ENCODE peak calls at places on chromosomes 3 and 15, in nine cellular contexts. One of them, this sample, is unnamed.

GRCh38 chr3:10464068-10464434 is 41.3 kb downstream of the ATP2B2 start:
- DNase-seq in nephron progenitor cell: no peak
- DNase-seq in GM13976: no peak
- DNase-seq in psoas muscle: peak
- DNase-seq in GM10248: no peak
- DNase-seq in breast epithelium: no peak
- DNase-seq in WTC11: no peak
- DNase-seq in tibial artery: no peak
- DNase-seq in HFFc6: no peak
- DNase-seq in this sample: no peak

GRCh38 chr3:178583963-178584575 is 47.8 kb downstream of the KCNMB2 start:
- DNase-seq in GM10248: no peak
- DNase-seq in WTC11: no peak
- DNase-seq in breast epithelium: no peak
- DNase-seq in nephron progenitor cell: no peak
- DNase-seq in GM13976: no peak
- DNase-seq in HFFc6: no peak
- DNase-seq in tibial artery: no peak
- DNase-seq in psoas muscle: no peak
- DNase-seq in this sample: no peak

GRCh38 chr15:92082217-92082843 is 228.8 kb downstream of the SLCO3A1 start:
- DNase-seq in nephron progenitor cell: peak
- DNase-seq in psoas muscle: peak
- DNase-seq in tibial artery: no peak
- DNase-seq in breast epithelium: no peak
- DNase-seq in GM13976: peak
- DNase-seq in WTC11: peak
- DNase-seq in HFFc6: peak
- DNase-seq in GM10248: peak
- DNase-seq in this sample: peak

GRCh38 chr3:149539491-149539890 is 65.0 kb downstream of the TM4SF4 start:
- DNase-seq in HFFc6: no peak
- DNase-seq in nephron progenitor cell: no peak
- DNase-seq in tibial artery: no peak
- DNase-seq in WTC11: no peak
- DNase-seq in GM10248: no peak
- DNase-seq in GM13976: no peak
- DNase-seq in breast epithelium: no peak
- DNase-seq in psoas muscle: no peak
- DNase-seq in this sample: no peak

GRCh38 chr15:60936186-60936585 is 292.9 kb downstream of the RORA start:
- DNase-seq in HFFc6: no peak
- DNase-seq in psoas muscle: no peak
- DNase-seq in tibial artery: no peak
- DNase-seq in GM13976: no peak
- DNase-seq in GM10248: no peak
- DNase-seq in WTC11: no peak
- DNase-seq in nephron progenitor cell: no peak
- DNase-seq in breast epithelium: no peak
- DNase-seq in this sample: no peak

GRCh38 chr15:81296673-81297072 is 27.3 kb downstream of the STARD5 start:
- DNase-seq in tibial artery: peak
- DNase-seq in breast epithelium: peak
- DNase-seq in WTC11: no peak
- DNase-seq in HFFc6: no peak
- DNase-seq in psoas muscle: peak
- DNase-seq in GM10248: peak
- DNase-seq in GM13976: peak
- DNase-seq in nephron progenitor cell: no peak
- DNase-seq in this sample: peak

GRCh38 chr15:65377105-65377975 is 462 bp downstream of the IGDCC3 start:
- DNase-seq in nephron progenitor cell: peak
- DNase-seq in tibial artery: no peak
- DNase-seq in GM10248: no peak
- DNase-seq in psoas muscle: no peak
- DNase-seq in HFFc6: no peak
- DNase-seq in breast epithelium: no peak
- DNase-seq in WTC11: peak
- DNase-seq in GM13976: peak
- DNase-seq in this sample: no peak

GRCh38 chr15:26875476-26875850 is 8.6 kb downstream of the GABRA5 start:
- DNase-seq in psoas muscle: no peak
- DNase-seq in tibial artery: no peak
- DNase-seq in WTC11: no peak
- DNase-seq in GM10248: no peak
- DNase-seq in GM13976: no peak
- DNase-seq in nephron progenitor cell: no peak
- DNase-seq in breast epithelium: no peak
- DNase-seq in HFFc6: no peak
- DNase-seq in this sample: no peak

GRCh38 chr3:38637906-38638305 is 11.6 kb downstream of the SCN5A start:
- DNase-seq in breast epithelium: no peak
- DNase-seq in WTC11: no peak
- DNase-seq in HFFc6: no peak
- DNase-seq in tibial artery: no peak
- DNase-seq in GM10248: no peak
- DNase-seq in psoas muscle: no peak
- DNase-seq in GM13976: no peak
- DNase-seq in nephron progenitor cell: no peak
- DNase-seq in this sample: no peak

GRCh38 chr3:139520028-139520737 is 19.4 kb downstream of the RBP1 start:
- DNase-seq in breast epithelium: no peak
- DNase-seq in WTC11: peak
- DNase-seq in psoas muscle: peak
- DNase-seq in GM10248: peak
- DNase-seq in tibial artery: no peak
- DNase-seq in HFFc6: no peak
- DNase-seq in GM13976: peak
- DNase-seq in nephron progenitor cell: no peak
- DNase-seq in this sample: peak

GRCh38 chr15:46309914-46310313 is 675.1 kb downstream of the SQOR start:
- DNase-seq in WTC11: peak
- DNase-seq in tibial artery: no peak
- DNase-seq in psoas muscle: no peak
- DNase-seq in nephron progenitor cell: peak
- DNase-seq in GM10248: no peak
- DNase-seq in breast epithelium: no peak
- DNase-seq in GM13976: no peak
- DNase-seq in HFFc6: no peak
- DNase-seq in this sample: no peak

GRCh38 chr15:46315540-46315939 is 680.7 kb downstream of the SQOR start:
- DNase-seq in WTC11: no peak
- DNase-seq in GM10248: no peak
- DNase-seq in breast epithelium: no peak
- DNase-seq in HFFc6: no peak
- DNase-seq in psoas muscle: no peak
- DNase-seq in GM13976: no peak
- DNase-seq in nephron progenitor cell: no peak
- DNase-seq in tibial artery: no peak
- DNase-seq in this sample: no peak

GRCh38 chr15:46316024-46316423 is 681.2 kb downstream of the SQOR start:
- DNase-seq in GM10248: no peak
- DNase-seq in breast epithelium: no peak
- DNase-seq in HFFc6: no peak
- DNase-seq in psoas muscle: no peak
- DNase-seq in GM13976: no peak
- DNase-seq in tibial artery: no peak
- DNase-seq in nephron progenitor cell: no peak
- DNase-seq in WTC11: no peak
- DNase-seq in this sample: no peak

DNA sequence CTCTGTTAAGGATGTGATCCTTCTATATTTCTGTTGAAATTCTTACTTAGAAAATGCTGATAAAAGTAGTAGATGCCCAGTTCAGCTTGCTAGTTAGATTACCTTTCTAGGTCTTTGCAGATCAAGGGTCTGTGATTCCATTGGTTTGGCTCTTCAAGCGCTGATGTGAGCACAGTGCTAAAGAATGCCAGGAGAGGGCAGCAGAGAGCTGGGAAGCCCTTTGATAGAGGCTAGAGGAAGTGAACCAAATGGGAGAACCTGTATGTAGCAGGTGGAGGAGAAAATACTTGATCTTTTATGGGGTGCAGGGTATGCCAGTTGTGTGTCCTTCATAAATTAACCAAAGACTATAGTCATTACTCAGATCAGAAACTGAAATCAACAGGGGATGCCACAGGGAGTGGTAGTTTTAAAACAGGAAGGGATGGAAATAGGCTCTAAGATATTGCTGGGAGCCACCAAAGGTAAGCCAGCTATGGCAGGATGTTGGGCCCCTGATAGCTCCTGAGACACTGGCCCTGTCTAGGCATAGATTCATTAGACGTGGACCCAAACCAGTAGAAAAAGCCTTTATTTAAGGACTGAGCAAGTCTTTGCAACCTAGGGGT is 677.4 kb downstream of the SQOR start:
- DNase-seq in nephron progenitor cell: peak
- DNase-seq in GM13976: peak
- DNase-seq in breast epithelium: peak
- DNase-seq in GM10248: peak
- DNase-seq in HFFc6: peak
- DNase-seq in psoas muscle: no peak
- DNase-seq in WTC11: peak
- DNase-seq in tibial artery: peak
- DNase-seq in this sample: peak
- TF ChIP-seq CTCF in nephron progenitor cell: peak
- TF ChIP-seq CTCF in GM13976: peak
- TF ChIP-seq CTCF in breast epithelium: peak
- TF ChIP-seq CTCF in GM10248: peak
- TF ChIP-seq CTCF in HFFc6: peak
- TF ChIP-seq CTCF in psoas muscle: peak
- TF ChIP-seq CTCF in WTC11: peak
- TF ChIP-seq CTCF in tibial artery: peak
- TF ChIP-seq CTCF in this sample: peak

GRCh38 chr15:75202251-75203016 is 752 bp downstream of the C15orf39 start:
- DNase-seq in WTC11: peak
- DNase-seq in nephron progenitor cell: peak
- DNase-seq in tibial artery: peak
- DNase-seq in GM10248: peak
- DNase-seq in breast epithelium: peak
- DNase-seq in psoas muscle: peak
- DNase-seq in GM13976: peak
- DNase-seq in HFFc6: peak
- DNase-seq in this sample: peak
- TF ChIP-seq CTCF in WTC11: no peak
- TF ChIP-seq CTCF in nephron progenitor cell: peak
- TF ChIP-seq CTCF in tibial artery: no peak
- TF ChIP-seq CTCF in GM10248: peak
- TF ChIP-seq CTCF in breast epithelium: peak
- TF ChIP-seq CTCF in psoas muscle: no peak
- TF ChIP-seq CTCF in GM13976: no peak
- TF ChIP-seq CTCF in HFFc6: peak
- TF ChIP-seq CTCF in this sample: no peak

GRCh38 chr3:142888484-142889262 is at the start of gene PCOLCE2:
- DNase-seq in tibial artery: peak
- DNase-seq in nephron progenitor cell: peak
- DNase-seq in WTC11: peak
- DNase-seq in psoas muscle: peak
- DNase-seq in GM10248: peak
- DNase-seq in breast epithelium: no peak
- DNase-seq in GM13976: peak
- DNase-seq in HFFc6: no peak
- DNase-seq in this sample: peak

GRCh38 chr3:142889263-142890014 is 556 bp upstream of the PCOLCE2 start:
- DNase-seq in WTC11: no peak
- DNase-seq in GM13976: no peak
- DNase-seq in nephron progenitor cell: no peak
- DNase-seq in GM10248: no peak
- DNase-seq in tibial artery: no peak
- DNase-seq in HFFc6: no peak
- DNase-seq in psoas muscle: no peak
- DNase-seq in breast epithelium: no peak
- DNase-seq in this sample: no peak

GRCh38 chr3:142888099-142888483 is 792 bp downstream of the PCOLCE2 start:
- DNase-seq in WTC11: no peak
- DNase-seq in nephron progenitor cell: no peak
- DNase-seq in tibial artery: peak
- DNase-seq in GM13976: no peak
- DNase-seq in GM10248: no peak
- DNase-seq in psoas muscle: peak
- DNase-seq in breast epithelium: no peak
- DNase-seq in HFFc6: no peak
- DNase-seq in this sample: no peak

GRCh38 chr3:142886021-142886420 is 2.9 kb downstream of the PCOLCE2 start:
- DNase-seq in psoas muscle: no peak
- DNase-seq in tibial artery: no peak
- DNase-seq in breast epithelium: no peak
- DNase-seq in HFFc6: no peak
- DNase-seq in WTC11: no peak
- DNase-seq in GM10248: no peak
- DNase-seq in GM13976: no peak
- DNase-seq in nephron progenitor cell: no peak
- DNase-seq in this sample: no peak

GRCh38 chr3:142886938-142887337 is 1.9 kb downstream of the PCOLCE2 start:
- DNase-seq in HFFc6: peak
- DNase-seq in WTC11: no peak
- DNase-seq in psoas muscle: no peak
- DNase-seq in nephron progenitor cell: no peak
- DNase-seq in tibial artery: no peak
- DNase-seq in breast epithelium: no peak
- DNase-seq in GM13976: no peak
- DNase-seq in GM10248: no peak
- DNase-seq in this sample: no peak
- TF ChIP-seq CTCF in HFFc6: no peak
- TF ChIP-seq CTCF in WTC11: no peak
- TF ChIP-seq CTCF in psoas muscle: no peak
- TF ChIP-seq CTCF in nephron progenitor cell: no peak
- TF ChIP-seq CTCF in tibial artery: no peak
- TF ChIP-seq CTCF in breast epithelium: no peak
- TF ChIP-seq CTCF in GM13976: no peak
- TF ChIP-seq CTCF in GM10248: no peak
- TF ChIP-seq CTCF in this sample: no peak

GRCh38 chr3:196320110-196320509 is 2.1 kb upstream of the DYNLT2B start:
- DNase-seq in GM10248: no peak
- DNase-seq in WTC11: no peak
- DNase-seq in breast epithelium: no peak
- DNase-seq in GM13976: no peak
- DNase-seq in nephron progenitor cell: no peak
- DNase-seq in psoas muscle: no peak
- DNase-seq in HFFc6: no peak
- DNase-seq in tibial artery: no peak
- DNase-seq in this sample: no peak

GRCh38 chr3:196323723-196324122 is 5.7 kb upstream of the DYNLT2B start:
- DNase-seq in HFFc6: no peak
- DNase-seq in tibial artery: no peak
- DNase-seq in GM10248: no peak
- DNase-seq in breast epithelium: no peak
- DNase-seq in GM13976: no peak
- DNase-seq in WTC11: peak
- DNase-seq in nephron progenitor cell: peak
- DNase-seq in psoas muscle: no peak
- DNase-seq in this sample: no peak

GRCh38 chr3:196326936-196327335 is 8.9 kb upstream of the DYNLT2B start:
- DNase-seq in HFFc6: no peak
- DNase-seq in GM10248: no peak
- DNase-seq in GM13976: no peak
- DNase-seq in nephron progenitor cell: no peak
- DNase-seq in tibial artery: no peak
- DNase-seq in psoas muscle: no peak
- DNase-seq in breast epithelium: no peak
- DNase-seq in WTC11: no peak
- DNase-seq in this sample: no peak

GRCh38 chr3:196321162-196321561 is 3.1 kb upstream of the DYNLT2B start:
- DNase-seq in breast epithelium: no peak
- DNase-seq in nephron progenitor cell: no peak
- DNase-seq in GM10248: no peak
- DNase-seq in GM13976: no peak
- DNase-seq in HFFc6: no peak
- DNase-seq in psoas muscle: no peak
- DNase-seq in tibial artery: no peak
- DNase-seq in WTC11: no peak
- DNase-seq in this sample: no peak

GRCh38 chr3:196323016-196323415 is 5.0 kb upstream of the DYNLT2B start:
- DNase-seq in tibial artery: no peak
- DNase-seq in GM13976: no peak
- DNase-seq in GM10248: no peak
- DNase-seq in breast epithelium: no peak
- DNase-seq in HFFc6: no peak
- DNase-seq in WTC11: no peak
- DNase-seq in psoas muscle: no peak
- DNase-seq in nephron progenitor cell: no peak
- DNase-seq in this sample: no peak
- TF ChIP-seq CTCF in tibial artery: no peak
- TF ChIP-seq CTCF in GM13976: no peak
- TF ChIP-seq CTCF in GM10248: no peak
- TF ChIP-seq CTCF in breast epithelium: no peak
- TF ChIP-seq CTCF in HFFc6: no peak
- TF ChIP-seq CTCF in WTC11: no peak
- TF ChIP-seq CTCF in psoas muscle: no peak
- TF ChIP-seq CTCF in nephron progenitor cell: no peak
- TF ChIP-seq CTCF in this sample: no peak